ENCODE peak calls at places on chromosomes 16 and 17, in ten cellular contexts. I is neural crest cell; C is CD4-positive, alpha-beta T cell; A is PC-3; H is fibroblast of pulmonary artery; F is pancreas; V is heart right ventricle; K is colonic mucosa; L is fibroblast of lung; Z is IMR-90. S is an unnamed sample.

GRCh38 chr17:82329683-82330321 is 3.8 kb downstream of the SECTM1 start:
- DNase-seq in A (no peak), Z (no peak), I (no peak), H (no peak), V (no peak), F (no peak), L (no peak), C (no peak), K (no peak), S (no peak)

GRCh38 chr16:30139895-30140481 is 17.0 kb upstream of the MAPK3 start:
- DNase-seq in I (no peak), Z (no peak), A (no peak), H (no peak), L (no peak), F (no peak), V (no peak), K (peak; percentile 61), C (no peak), S (no peak)

GRCh38 chr17:53420035-53420641 is 402.6 kb upstream of the KIF2B start:
- DNase-seq in I (no peak), L (peak; percentile 23), F (no peak), A (peak; percentile 38), V (no peak), H (no peak), K (no peak), C (no peak), Z (no peak), S (no peak)

GRCh38 chr17:79079421-79080200 is 5.0 kb downstream of the ENGASE start:
- DNase-seq in H (no peak), Z (no peak), V (no peak), I (no peak), L (no peak), A (no peak), K (no peak), F (no peak), C (no peak), S (no peak)

GRCh38 chr17:3766783-3767182 is 34.2 kb downstream of the ITGAE start:
- DNase-seq in F (no peak), C (no peak), H (no peak), A (no peak), I (no peak), V (no peak), K (no peak), Z (no peak), L (no peak), S (no peak)

GRCh38 chr17:81160306-81160705 is 5.0 kb upstream of the PVALEF start:
- DNase-seq in I (no peak), K (no peak), V (peak; percentile 66), A (no peak), C (no peak), Z (no peak), F (peak; percentile 52), L (no peak), H (no peak), S (no peak)

GRCh38 chr16:57743458-57743857 is 7.9 kb downstream of the KATNB1 start:
- DNase-seq in I (no peak), Z (no peak), C (no peak), V (no peak), L (no peak), K (no peak), A (no peak), F (no peak), H (no peak), S (no peak)

GRCh38 chr17:34398990-34399389 is 36.0 kb upstream of the CCL1 start:
- DNase-seq in K (no peak), A (no peak), F (no peak), C (no peak), I (no peak), Z (no peak), V (no peak), L (no peak), H (no peak), S (no peak)

GRCh38 chr17:19448341-19449268 is 37.6 kb downstream of the RNF112 start:
- DNase-seq in V (no peak), A (peak; percentile 79), K (no peak), L (peak; percentile 99), F (no peak), C (no peak), I (no peak), Z (peak; percentile 99), H (peak; percentile 99), S (no peak)

GRCh38 chr16:1216681-1217400 is 8.2 kb downstream of the TPSG1 start:
- DNase-seq in V (no peak), Z (no peak), A (no peak), I (no peak), K (no peak), H (no peak), F (no peak), C (no peak), L (no peak), S (no peak)

GRCh38 chr16:1217526-1217925 is 7.5 kb downstream of the TPSG1 start:
- DNase-seq in L (no peak), V (no peak), F (no peak), Z (no peak), H (no peak), A (no peak), K (no peak), I (no peak), C (no peak), S (no peak)

GRCh38 chr16:1214693-1215092 is 10.4 kb downstream of the TPSG1 start:
- DNase-seq in V (no peak), L (no peak), A (no peak), F (no peak), H (no peak), I (no peak), C (no peak), Z (no peak), K (no peak), S (no peak)

GRCh38 chr16:1215574-1216295 is 9.3 kb downstream of the TPSG1 start:
- DNase-seq in C (no peak), I (no peak), A (no peak), Z (no peak), H (no peak), L (no peak), V (no peak), F (no peak), K (no peak), S (no peak)

GRCh38 chr16:1216296-1216619 is 8.8 kb downstream of the TPSG1 start:
- DNase-seq in I (no peak), A (no peak), V (no peak), Z (no peak), C (no peak), F (no peak), L (no peak), K (no peak), H (no peak), S (no peak)
- TF ChIP-seq CTCF in I (no peak), A (no peak), V (no peak), Z (no peak), C (no peak), F (no peak), L (no peak), K (no peak), H (no peak), S (no peak)

DNA sequence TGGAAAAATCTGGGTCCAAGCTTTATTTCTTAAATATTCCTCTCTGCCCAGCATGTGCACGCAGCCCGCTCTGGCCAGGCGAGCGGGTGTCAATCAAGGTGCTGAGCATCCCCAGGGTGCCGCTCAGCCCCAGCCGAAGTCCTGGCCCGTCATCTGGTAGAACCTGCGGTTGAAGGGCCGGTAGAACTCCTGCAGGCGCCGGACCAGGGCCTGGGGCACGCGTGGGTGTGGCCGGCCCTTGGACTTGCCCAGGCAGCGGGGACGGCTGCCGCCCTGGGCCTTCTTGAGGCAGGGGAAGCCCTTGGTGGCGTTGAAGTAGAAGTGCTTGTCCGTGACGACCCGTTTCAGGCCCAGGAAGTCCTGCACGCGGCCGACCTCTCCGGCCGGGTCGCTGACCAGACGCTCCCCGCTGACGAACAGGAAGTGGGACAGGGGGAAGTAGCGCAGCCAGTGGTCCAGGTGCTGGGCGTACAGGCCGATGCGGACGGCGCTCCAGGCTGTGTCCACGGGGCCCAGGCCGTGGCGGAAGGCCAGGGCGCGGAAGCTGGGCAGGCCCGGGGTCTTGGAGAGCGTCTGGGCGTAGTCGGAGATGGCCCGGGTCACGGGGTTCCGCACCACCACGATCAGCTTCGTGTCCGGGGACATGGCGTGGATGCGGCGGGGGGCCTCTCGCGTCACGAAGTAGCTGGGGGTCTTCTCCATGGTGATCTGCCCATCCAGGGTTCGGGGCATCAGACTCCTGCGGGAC is 6.6 kb downstream of the HS3ST6 start:
- DNase-seq in V (no peak), K (no peak), I (no peak), F (no peak), L (no peak), C (no peak), A (no peak), H (no peak), Z (no peak), S (no peak)
- TF ChIP-seq CTCF in V (no peak), K (no peak), I (no peak), F (no peak), L (no peak), C (no peak), A (no peak), H (no peak), Z (no peak), S (no peak)

DNA sequence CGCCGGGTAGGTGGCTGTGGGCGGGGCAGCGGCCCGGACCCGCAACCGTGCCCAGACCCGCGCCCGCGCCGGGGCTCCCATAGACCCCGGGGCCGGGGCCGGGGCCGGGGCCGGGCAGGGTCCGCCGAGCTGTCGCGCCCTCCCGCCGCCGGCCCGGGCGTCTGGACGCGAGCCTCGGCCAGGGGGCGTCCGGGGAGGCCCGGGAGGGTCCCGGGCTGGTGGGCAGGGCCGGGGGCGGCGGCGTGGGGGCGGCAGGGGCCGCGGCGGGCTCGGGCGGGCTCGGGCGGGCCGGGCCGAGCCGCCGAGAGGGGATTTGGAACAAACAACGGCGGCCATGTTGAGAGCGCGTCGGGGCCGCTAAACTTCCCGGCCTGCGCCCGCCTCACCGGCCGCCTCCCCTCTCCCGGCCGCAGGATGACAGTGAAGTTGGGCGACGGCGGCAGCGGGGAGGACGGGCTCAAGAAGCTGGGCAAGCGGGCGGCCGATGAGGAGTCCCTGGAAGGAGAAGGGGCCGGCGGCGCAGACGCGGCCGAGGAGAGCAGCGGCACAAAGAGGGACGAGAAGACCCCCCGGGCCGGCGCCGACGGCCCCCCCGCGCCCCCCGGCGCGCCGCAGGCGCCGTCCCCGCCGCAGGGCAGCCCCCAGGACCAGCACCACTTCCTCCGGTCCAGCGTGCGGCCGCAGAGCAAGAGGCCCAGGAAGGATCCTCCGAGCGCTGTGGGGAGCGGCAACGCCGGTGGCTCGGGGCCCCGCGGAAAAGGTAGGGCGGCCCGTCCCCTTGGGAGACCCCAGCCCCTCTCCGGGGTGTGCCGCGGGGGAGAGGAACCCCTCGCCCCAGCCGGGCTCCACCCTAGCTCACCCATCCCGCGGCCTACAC is 2.3 kb downstream of the CRAMP1 start:
- DNase-seq in F (no peak), L (peak; percentile 28), C (no peak), K (peak; percentile 22), I (peak; percentile 14), H (peak; percentile 46), Z (peak; percentile 30), A (peak; percentile 12), V (peak; percentile 28), S (peak; percentile 65)
- TF ChIP-seq CTCF in F (no peak), L (no peak), C (no peak), K (no peak), I (no peak), H (no peak), Z (no peak), A (no peak), V (no peak), S (no peak)

DNA sequence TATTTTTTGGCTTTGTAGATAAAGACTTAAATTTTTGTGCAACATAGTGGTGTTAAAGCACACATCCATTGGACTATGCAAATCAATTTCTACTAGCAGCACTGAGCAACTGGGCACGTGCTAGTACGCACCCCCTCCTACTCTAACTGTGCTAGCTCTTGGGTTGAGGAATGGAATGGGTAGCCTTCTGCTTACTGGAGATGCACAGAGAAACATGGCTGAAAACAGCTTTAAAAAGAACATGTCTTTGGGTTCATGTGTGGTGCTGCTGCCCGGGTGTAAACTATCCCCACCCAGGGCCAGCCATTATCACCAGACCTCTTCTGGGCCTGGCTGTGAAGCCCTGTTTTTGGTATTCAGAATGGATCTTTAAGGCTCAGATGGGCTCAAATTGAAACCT is 7.3 kb downstream of the ESRP2 start:
- DNase-seq in L (no peak), K (peak; percentile 17), Z (no peak), C (peak; percentile 10), I (no peak), F (no peak), V (no peak), A (no peak), H (no peak), S (no peak)
- TF ChIP-seq CTCF in L (no peak), K (no peak), Z (no peak), C (no peak), I (no peak), F (no peak), V (no peak), A (no peak), H (no peak), S (no peak)

S was measured in nephron progenitor cell.